ENCODE peak calls at places on chromosome 15, in six cellular contexts. Y, T, U, S, N and G are unnamed samples.

GRCh38 chr15:25545017-25545416 is 106.2 kb upstream of the UBE3A start:
- DNase-seq in T (no peak), N (no peak), Y (no peak), U (no peak), S (no peak), G (no peak)

GRCh38 chr15:73196113-73196512 is 143.8 kb downstream of the NEO1 start:
- DNase-seq in N (no peak), T (peak), Y (no peak), U (no peak), S (no peak), G (no peak)

GRCh38 chr15:22257668-22258401 is 177.5 kb downstream of the OR4M2 start:
- DNase-seq in T (no peak), U (no peak), N (no peak), S (no peak), Y (no peak), G (no peak)

GRCh38 chr15:68557469-68558317 is 21.1 kb upstream of the CORO2B start:
- DNase-seq in Y (no peak), N (no peak), T (no peak), U (no peak), S (no peak), G (no peak)

GRCh38 chr15:69751147-69751546 is 298.5 kb downstream of the RPLP1 start:
- DNase-seq in Y (no peak), S (no peak), U (no peak), T (no peak), N (no peak), G (no peak)

GRCh38 chr15:60907233-60907947 is 321.7 kb downstream of the RORA start:
- DNase-seq in T (no peak), N (no peak), Y (no peak), U (no peak), S (no peak), G (no peak)

GRCh38 chr15:73771380-73772095 is 18.4 kb upstream of the INSYN1 start:
- DNase-seq in U (no peak), T (no peak), S (no peak), N (no peak), Y (no peak), G (no peak)

GRCh38 chr15:78909791-78910228 is 35.0 kb downstream of the CTSH start:
- DNase-seq in T (peak), U (peak), N (peak), Y (no peak), S (peak), G (no peak)

GRCh38 chr15:27137127-27137526 is 166.1 kb downstream of the GABRG3 start:
- DNase-seq in S (no peak), T (peak), N (no peak), Y (no peak), U (no peak), G (no peak)

GRCh38 chr15:55108858-55109518 is 87.8 kb downstream of the RSL24D1 start:
- DNase-seq in N (peak), S (peak), T (peak), Y (peak), U (peak), G (peak)

GRCh38 chr15:99014803-99015676 is 7.4 kb upstream of the PGPEP1L start:
- DNase-seq in S (peak), Y (peak), T (peak), N (peak), U (no peak), G (peak)

GRCh38 chr15:75684648-75685047 is 28.0 kb downstream of the CSPG4 start:
- DNase-seq in N (no peak), T (peak), U (no peak), Y (no peak), S (peak), G (no peak)

GRCh38 chr15:89075121-89075640 is 13.1 kb upstream of the ABHD2 start:
- DNase-seq in N (no peak), U (no peak), S (no peak), Y (no peak), T (no peak), G (no peak)

DNA sequence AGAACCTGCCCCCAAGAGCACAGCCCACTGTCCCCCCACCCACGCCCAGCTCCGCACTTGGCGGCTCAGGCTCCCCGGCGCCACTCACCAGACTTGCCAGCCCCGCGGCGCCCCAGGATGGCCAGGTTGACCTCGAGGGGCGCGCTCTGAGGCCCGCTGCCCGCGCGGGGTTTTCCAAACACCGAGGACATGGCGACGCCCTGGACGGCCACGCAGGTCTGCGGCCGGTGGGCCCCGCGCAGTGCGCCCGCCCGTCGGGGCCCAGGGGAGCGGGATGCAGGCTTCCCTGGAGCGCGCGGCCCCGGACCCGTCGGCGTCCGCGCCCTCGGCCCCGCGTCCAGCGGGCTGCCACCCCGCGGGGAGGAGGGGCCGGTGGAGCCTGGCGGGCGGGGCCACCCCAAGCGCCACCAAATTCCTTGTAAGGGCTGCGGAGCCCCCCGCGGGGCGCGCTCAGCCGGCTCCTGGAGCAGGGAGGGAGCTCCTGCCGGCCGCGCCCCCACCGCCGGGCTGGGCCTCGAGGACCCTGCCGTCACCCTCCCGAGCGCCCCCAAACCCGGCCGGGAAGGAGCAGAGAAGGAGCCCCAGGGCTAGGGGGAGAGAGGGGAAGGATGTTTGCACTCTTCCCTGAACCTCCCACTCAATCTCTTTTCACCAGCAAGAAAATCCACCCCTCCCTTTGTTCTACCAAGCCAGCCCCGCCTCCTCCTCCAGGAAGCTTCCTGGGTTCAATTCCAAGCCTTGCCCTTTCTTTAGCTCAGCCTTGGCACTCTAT is at the start of gene RASL12:
- DNase-seq in N (peak), T (no peak), U (no peak), S (no peak), Y (no peak), G (no peak)
- TF ChIP-seq POLR2A in N (no peak), T (no peak), U (no peak), S (no peak), Y (no peak), G (no peak)

GRCh38 chr15:29695486-29696167 is 126.6 kb downstream of the TJP1 start:
- DNase-seq in N (no peak), U (no peak), S (peak), T (peak), Y (no peak), G (no peak)

GRCh38 chr15:29700296-29700695 is 122.0 kb downstream of the TJP1 start:
- DNase-seq in U (no peak), T (no peak), S (peak), N (no peak), Y (no peak), G (no peak)

GRCh38 chr15:29699791-29700190 is 122.5 kb downstream of the TJP1 start:
- DNase-seq in T (no peak), N (no peak), Y (no peak), S (no peak), U (no peak), G (no peak)

GRCh38 chr15:29698030-29698701 is 124.1 kb downstream of the TJP1 start:
- DNase-seq in U (no peak), N (no peak), S (peak), Y (no peak), T (no peak), G (no peak)

GRCh38 chr15:29696950-29697738 is 125.1 kb downstream of the TJP1 start:
- DNase-seq in S (no peak), T (no peak), N (no peak), U (no peak), Y (no peak), G (no peak)
- TF ChIP-seq POLR2AphosphoS5 in S (no peak), T (no peak), N (no peak), U (no peak), Y (no peak), G (no peak)

GRCh38 chr15:71426792-71427191 is 311.5 kb downstream of the THSD4 start:
- DNase-seq in U (no peak), S (no peak), T (no peak), N (no peak), Y (no peak), G (no peak)

GRCh38 chr15:71433402-71433801 is 318.1 kb downstream of the THSD4 start:
- DNase-seq in N (no peak), T (no peak), Y (no peak), S (no peak), U (no peak), G (no peak)

GRCh38 chr15:71434774-71435173 is 319.5 kb downstream of the THSD4 start:
- DNase-seq in S (no peak), U (no peak), Y (no peak), T (no peak), N (no peak), G (no peak)

GRCh38 chr15:71435552-71435951 is 320.3 kb downstream of the THSD4 start:
- DNase-seq in S (no peak), Y (no peak), T (peak), U (no peak), N (no peak), G (no peak)

GRCh38 chr15:71431345-71432336 is 316.4 kb downstream of the THSD4 start:
- DNase-seq in Y (no peak), S (no peak), T (no peak), U (no peak), N (no peak), G (no peak)
- TF ChIP-seq TAF1 in Y (no peak), S (no peak), T (no peak), U (no peak), N (no peak), G (no peak)

GRCh38 chr15:92910451-92910850 is 10.3 kb downstream of the CHD2 start:
- DNase-seq in S (no peak), T (no peak), Y (no peak), U (no peak), N (no peak), G (no peak)
- TF ChIP-seq POLR2A in S (no peak), T (no peak), Y (no peak), U (no peak), N (no peak), G (no peak)

GRCh38 chr15:95328559-95328958 is 1001.9 kb upstream of the NR2F2 start:
- DNase-seq in T (no peak), S (no peak), U (no peak), N (no peak), Y (no peak), G (no peak)

GRCh38 chr15:95329362-95329761 is 1001.1 kb upstream of the NR2F2 start:
- DNase-seq in T (no peak), N (no peak), S (no peak), Y (no peak), U (no peak), G (no peak)

GRCh38 chr15:95326689-95327525 is 1003.6 kb upstream of the NR2F2 start:
- DNase-seq in S (no peak), N (peak), T (no peak), Y (no peak), U (no peak), G (no peak)

GRCh38 chr15:95325763-95326688 is 1004.5 kb upstream of the NR2F2 start:
- DNase-seq in T (no peak), Y (no peak), S (no peak), N (no peak), U (no peak), G (no peak)

DNA sequence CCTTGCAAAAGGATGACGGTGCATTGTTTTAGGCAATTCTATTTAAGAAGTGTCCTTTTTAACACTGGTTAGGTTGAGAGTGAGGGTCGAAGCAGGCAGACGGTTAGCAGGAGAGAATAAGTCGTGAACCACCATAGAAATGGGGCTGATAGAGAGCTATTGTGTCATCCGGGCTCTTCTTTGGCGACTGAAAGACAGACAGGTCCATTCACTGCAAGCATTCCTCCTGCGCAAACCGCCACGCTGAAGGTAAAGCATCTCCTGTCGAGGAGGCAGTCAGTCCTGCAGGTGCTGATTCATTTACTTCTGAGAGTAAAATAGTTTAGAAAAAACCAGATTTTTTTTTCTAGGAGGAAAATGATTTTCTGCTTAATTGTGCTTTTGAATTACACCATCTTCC is 1002.8 kb upstream of the NR2F2 start:
- DNase-seq in Y (no peak), T (no peak), S (no peak), N (no peak), U (no peak), G (no peak)
- TF ChIP-seq POLR2AphosphoS5 in Y (no peak), T (no peak), S (no peak), N (no peak), U (no peak), G (no peak)

GRCh38 chr15:31337352-31338031 is 10.9 kb downstream of the KLF13 start:
- DNase-seq in N (no peak), S (no peak), U (no peak), T (no peak), Y (no peak), G (no peak)

GRCh38 chr15:31338318-31338878 is 11.8 kb downstream of the KLF13 start:
- DNase-seq in T (no peak), Y (no peak), U (no peak), S (no peak), N (no peak), G (no peak)

GRCh38 chr15:31340047-31340446 is 13.4 kb downstream of the KLF13 start:
- DNase-seq in Y (no peak), N (no peak), S (no peak), T (no peak), U (no peak), G (no peak)

GRCh38 chr15:31339558-31339895 is 12.9 kb downstream of the KLF13 start:
- DNase-seq in T (no peak), S (no peak), N (no peak), U (no peak), Y (no peak), G (no peak)

GRCh38 chr15:31338879-31339557 is 12.4 kb downstream of the KLF13 start:
- DNase-seq in U (peak), N (no peak), T (peak), Y (no peak), S (peak), G (no peak)
- TF ChIP-seq TAF1 in U (no peak), N (no peak), T (no peak), Y (no peak), S (no peak), G (no peak)

GRCh38 chr15:93422476-93422875 is 333.5 kb upstream of the RGMA start:
- DNase-seq in U (no peak), S (no peak), T (no peak), N (no peak), Y (no peak), G (no peak)
- TF ChIP-seq POLR2A in U (no peak), S (no peak), T (no peak), N (no peak), Y (no peak), G (no peak)